ENCODE peak calls at places on chromosomes 13 and 19, in eight cellular contexts. One of them, this sample, is unnamed.

GRCh38 chr19:3798137-3798536 is 12.0 kb upstream of the MATK start:
- DNase-seq in HepG2: no peak
- DNase-seq in GM12878: no peak
- DNase-seq in endothelial cell of umbilical vein: no peak
- DNase-seq in GM23338: no peak
- DNase-seq in K562: no peak
- DNase-seq in H1: no peak
- DNase-seq in SK-N-SH: no peak
- DNase-seq in this sample: no peak

GRCh38 chr13:24087611-24088235 is 72.8 kb upstream of the SPATA13 start:
- DNase-seq in GM23338: no peak
- DNase-seq in SK-N-SH: no peak
- DNase-seq in H1: no peak
- DNase-seq in K562: no peak
- DNase-seq in GM12878: no peak
- DNase-seq in endothelial cell of umbilical vein: no peak
- DNase-seq in HepG2: peak; percentile 43
- DNase-seq in this sample: no peak

GRCh38 chr13:21638319-21639282 is 32.3 kb upstream of the FGF9 start:
- DNase-seq in SK-N-SH: peak; percentile 29
- DNase-seq in GM23338: peak; percentile 49
- DNase-seq in endothelial cell of umbilical vein: peak; percentile 28
- DNase-seq in HepG2: no peak
- DNase-seq in K562: peak; percentile 20
- DNase-seq in H1: no peak
- DNase-seq in GM12878: no peak
- DNase-seq in this sample: no peak

GRCh38 chr19:11239377-11240000 is at the start of gene ANGPTL8:
- DNase-seq in K562: no peak
- DNase-seq in endothelial cell of umbilical vein: no peak
- DNase-seq in H1: no peak
- DNase-seq in GM12878: no peak
- DNase-seq in GM23338: no peak
- DNase-seq in SK-N-SH: no peak
- DNase-seq in HepG2: peak; percentile 87
- DNase-seq in this sample: no peak

GRCh38 chr13:60431108-60431700 is 34.2 kb downstream of the TDRD3 start:
- DNase-seq in GM23338: peak; percentile 82
- DNase-seq in HepG2: peak; percentile 47
- DNase-seq in GM12878: peak; percentile 61
- DNase-seq in H1: no peak
- DNase-seq in endothelial cell of umbilical vein: peak; percentile 80
- DNase-seq in K562: peak; percentile 18
- DNase-seq in SK-N-SH: peak; percentile 36
- DNase-seq in this sample: peak; percentile 46

GRCh38 chr19:9793051-9793591 is 24.6 kb upstream of the ZNF846 start:
- DNase-seq in HepG2: no peak
- DNase-seq in H1: no peak
- DNase-seq in K562: peak; percentile 23
- DNase-seq in GM12878: no peak
- DNase-seq in SK-N-SH: no peak
- DNase-seq in endothelial cell of umbilical vein: no peak
- DNase-seq in GM23338: peak; percentile 75
- DNase-seq in this sample: no peak

GRCh38 chr19:32041681-32042292 is 303.6 kb upstream of the ZNF507 start:
- DNase-seq in SK-N-SH: peak; percentile 72
- DNase-seq in K562: peak; percentile 59
- DNase-seq in H1: no peak
- DNase-seq in GM12878: no peak
- DNase-seq in HepG2: peak; percentile 16
- DNase-seq in GM23338: peak; percentile 74
- DNase-seq in endothelial cell of umbilical vein: no peak
- DNase-seq in this sample: no peak

GRCh38 chr19:48752511-48753365 is at the start of gene FUT1:
- DNase-seq in H1: peak; percentile 61
- DNase-seq in K562: peak; percentile 40
- DNase-seq in SK-N-SH: peak; percentile 82
- DNase-seq in GM12878: no peak
- DNase-seq in GM23338: peak; percentile 98
- DNase-seq in HepG2: no peak
- DNase-seq in endothelial cell of umbilical vein: no peak
- DNase-seq in this sample: peak; percentile 89

GRCh38 chr19:17348700-17349099 is 11.3 kb downstream of the GTPBP3 start:
- DNase-seq in HepG2: peak; percentile 42
- DNase-seq in GM23338: peak; percentile 77
- DNase-seq in endothelial cell of umbilical vein: peak; percentile 92
- DNase-seq in K562: no peak
- DNase-seq in H1: peak; percentile 75
- DNase-seq in GM12878: no peak
- DNase-seq in SK-N-SH: peak; percentile 86
- DNase-seq in this sample: no peak

GRCh38 chr19:4802711-4803110 is 11.2 kb downstream of the FEM1A start:
- DNase-seq in endothelial cell of umbilical vein: no peak
- DNase-seq in GM12878: no peak
- DNase-seq in K562: no peak
- DNase-seq in GM23338: no peak
- DNase-seq in HepG2: no peak
- DNase-seq in H1: no peak
- DNase-seq in SK-N-SH: no peak
- DNase-seq in this sample: no peak

GRCh38 chr19:4806384-4806783 is 14.8 kb downstream of the FEM1A start:
- DNase-seq in GM23338: no peak
- DNase-seq in K562: no peak
- DNase-seq in HepG2: no peak
- DNase-seq in H1: no peak
- DNase-seq in GM12878: no peak
- DNase-seq in SK-N-SH: no peak
- DNase-seq in endothelial cell of umbilical vein: no peak
- DNase-seq in this sample: no peak

GRCh38 chr19:4811328-4812131 is 20.0 kb downstream of the TICAM1 start:
- DNase-seq in GM12878: no peak
- DNase-seq in HepG2: peak; percentile 63
- DNase-seq in GM23338: peak; percentile 75
- DNase-seq in H1: no peak
- DNase-seq in endothelial cell of umbilical vein: peak; percentile 68
- DNase-seq in K562: peak; percentile 75
- DNase-seq in SK-N-SH: peak; percentile 82
- DNase-seq in this sample: peak; percentile 58

GRCh38 chr19:4803736-4804695 is 12.5 kb downstream of the FEM1A start:
- DNase-seq in endothelial cell of umbilical vein: peak; percentile 56
- DNase-seq in SK-N-SH: peak; percentile 90
- DNase-seq in HepG2: peak; percentile 66
- DNase-seq in K562: peak; percentile 81
- DNase-seq in GM12878: no peak
- DNase-seq in GM23338: peak; percentile 95
- DNase-seq in H1: peak; percentile 57
- DNase-seq in this sample: peak; percentile 41

GRCh38 chr19:4807188-4807587 is 15.7 kb downstream of the FEM1A start:
- DNase-seq in endothelial cell of umbilical vein: no peak
- DNase-seq in K562: no peak
- DNase-seq in SK-N-SH: no peak
- DNase-seq in GM23338: no peak
- DNase-seq in HepG2: no peak
- DNase-seq in H1: no peak
- DNase-seq in GM12878: no peak
- DNase-seq in this sample: no peak
- H3K4me2 ChIP-seq in endothelial cell of umbilical vein: no peak overlapping the region
- H3K4me2 ChIP-seq in K562: no peak overlapping the region
- H3K4me2 ChIP-seq in SK-N-SH: no peak overlapping the region
- H3K4me2 ChIP-seq in GM23338: no peak overlapping the region
- H3K4me2 ChIP-seq in HepG2: peak overlapping the region; percentile 45
- H3K4me2 ChIP-seq in H1: no peak overlapping the region
- H3K4me2 ChIP-seq in GM12878: no peak overlapping the region
- H3K4me2 ChIP-seq in this sample: no peak overlapping the region

DNA sequence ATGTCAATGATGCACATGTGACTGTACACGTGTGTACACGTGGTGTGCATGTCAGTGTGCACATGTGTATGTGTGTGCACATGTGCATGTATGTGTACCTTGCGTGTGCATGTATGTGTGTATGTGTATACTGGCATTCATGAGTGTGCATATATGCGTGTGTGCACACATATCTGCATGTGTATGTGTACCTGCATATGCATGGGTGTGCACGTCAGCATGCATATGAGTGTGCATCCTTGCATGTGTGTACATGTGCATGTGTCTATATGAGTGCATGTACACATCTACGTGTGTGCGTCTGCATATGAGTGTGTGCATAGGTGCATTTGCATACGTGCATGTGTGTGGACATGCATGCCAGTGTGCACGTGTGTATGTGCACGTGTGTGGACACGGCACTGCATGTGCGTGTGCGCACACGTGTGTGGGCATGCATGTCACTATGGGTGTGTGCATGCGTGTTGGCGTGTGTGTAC is 48.5 kb downstream of the GADD45B start:
- DNase-seq in HepG2: no peak
- DNase-seq in K562: no peak
- DNase-seq in endothelial cell of umbilical vein: no peak
- DNase-seq in H1: no peak
- DNase-seq in GM12878: no peak
- DNase-seq in GM23338: no peak
- DNase-seq in SK-N-SH: no peak
- DNase-seq in this sample: no peak
- TF ChIP-seq POLR2AphosphoS5 in HepG2: no peak
- TF ChIP-seq POLR2AphosphoS5 in K562: no peak
- TF ChIP-seq POLR2AphosphoS5 in endothelial cell of umbilical vein: no peak
- TF ChIP-seq POLR2AphosphoS5 in H1: no peak
- TF ChIP-seq POLR2AphosphoS5 in GM12878: no peak
- TF ChIP-seq POLR2AphosphoS5 in GM23338: no peak
- TF ChIP-seq POLR2AphosphoS5 in SK-N-SH: no peak
- TF ChIP-seq POLR2AphosphoS5 in this sample: no peak

GRCh38 chr19:53536223-53536543 is 1.8 kb upstream of the ZNF331 start:
- DNase-seq in K562: no peak
- DNase-seq in H1: no peak
- DNase-seq in SK-N-SH: no peak
- DNase-seq in HepG2: no peak
- DNase-seq in endothelial cell of umbilical vein: no peak
- DNase-seq in GM23338: no peak
- DNase-seq in GM12878: no peak
- DNase-seq in this sample: no peak
- H3K4me2 ChIP-seq in K562: no peak overlapping the region
- H3K4me2 ChIP-seq in H1: no peak overlapping the region
- H3K4me2 ChIP-seq in SK-N-SH: no peak overlapping the region
- H3K4me2 ChIP-seq in HepG2: peak overlapping the region; percentile 61
- H3K4me2 ChIP-seq in endothelial cell of umbilical vein: no peak overlapping the region
- H3K4me2 ChIP-seq in GM23338: no peak overlapping the region
- H3K4me2 ChIP-seq in GM12878: no peak overlapping the region
- H3K4me2 ChIP-seq in this sample: no peak overlapping the region

DNA sequence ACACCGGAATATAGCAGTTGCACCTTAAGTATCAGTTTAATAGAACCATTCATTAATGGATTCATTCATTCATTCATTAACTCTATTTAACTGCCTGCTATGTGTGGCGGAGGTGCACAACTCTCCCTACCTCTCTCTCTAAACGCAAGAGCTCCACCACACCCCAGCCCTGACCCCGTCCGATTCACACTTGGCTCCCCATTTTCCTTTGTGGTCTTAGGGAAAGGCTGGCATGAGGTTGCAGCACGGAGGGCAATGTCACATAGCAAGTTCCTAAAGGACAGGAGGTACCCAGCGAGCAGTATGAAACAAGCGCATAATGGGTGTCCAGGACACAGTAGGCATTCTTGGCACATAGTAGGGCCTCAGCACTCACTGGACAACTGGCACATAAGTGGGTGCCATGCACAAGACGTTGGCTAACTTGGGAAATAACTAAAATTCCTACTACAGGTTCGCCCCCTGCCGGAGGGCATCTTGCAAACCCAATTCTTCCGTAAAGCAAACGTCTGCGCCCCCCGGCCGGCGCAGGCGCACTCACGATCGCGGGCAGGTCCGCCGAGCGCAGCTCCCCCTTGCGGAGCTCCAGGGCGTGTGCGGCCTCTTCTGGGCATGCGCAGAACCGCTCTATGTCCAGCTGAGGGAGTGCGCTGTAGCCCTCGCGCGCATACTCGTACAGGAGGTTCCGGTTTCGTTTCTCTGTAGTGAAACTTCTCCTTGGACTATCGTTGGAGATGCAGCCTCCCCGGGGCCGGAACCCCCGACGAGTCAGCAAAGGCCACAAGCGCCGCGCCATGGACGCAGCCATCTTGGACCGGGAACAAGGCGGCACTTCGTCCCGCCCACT is at the start of gene SARS2:
- DNase-seq in SK-N-SH: peak; percentile 98
- DNase-seq in GM12878: peak; percentile 79
- DNase-seq in GM23338: peak; percentile 97
- DNase-seq in HepG2: peak; percentile 89
- DNase-seq in H1: peak; percentile 95
- DNase-seq in K562: peak; percentile 97
- DNase-seq in endothelial cell of umbilical vein: peak; percentile 95
- DNase-seq in this sample: peak; percentile 89
- TF ChIP-seq POLR2AphosphoS5 in SK-N-SH: peak; percentile 90
- TF ChIP-seq POLR2AphosphoS5 in GM12878: no peak
- TF ChIP-seq POLR2AphosphoS5 in GM23338: peak; percentile 86
- TF ChIP-seq POLR2AphosphoS5 in HepG2: no peak
- TF ChIP-seq POLR2AphosphoS5 in H1: peak; percentile 97
- TF ChIP-seq POLR2AphosphoS5 in K562: peak; percentile 88
- TF ChIP-seq POLR2AphosphoS5 in endothelial cell of umbilical vein: peak; percentile 86
- TF ChIP-seq POLR2AphosphoS5 in this sample: no peak

GRCh38 chr13:74040200-74040599 is 94.0 kb downstream of the KLF12 start:
- DNase-seq in GM12878: no peak
- DNase-seq in H1: peak; percentile 58
- DNase-seq in GM23338: peak; percentile 91
- DNase-seq in endothelial cell of umbilical vein: peak; percentile 18
- DNase-seq in K562: peak; percentile 12
- DNase-seq in SK-N-SH: peak; percentile 55
- DNase-seq in HepG2: peak; percentile 49
- DNase-seq in this sample: peak; percentile 49
- H3K4me2 ChIP-seq in GM12878: no peak overlapping the region
- H3K4me2 ChIP-seq in H1: no peak overlapping the region
- H3K4me2 ChIP-seq in GM23338: no peak overlapping the region
- H3K4me2 ChIP-seq in endothelial cell of umbilical vein: no peak overlapping the region
- H3K4me2 ChIP-seq in K562: no peak overlapping the region
- H3K4me2 ChIP-seq in SK-N-SH: no peak overlapping the region
- H3K4me2 ChIP-seq in HepG2: no peak overlapping the region
- H3K4me2 ChIP-seq in this sample: no peak overlapping the region

GRCh38 chr19:45527731-45528130 is 20.5 kb downstream of the VASP start:
- DNase-seq in K562: peak; percentile 21
- DNase-seq in GM23338: peak; percentile 64
- DNase-seq in H1: no peak
- DNase-seq in SK-N-SH: no peak
- DNase-seq in HepG2: no peak
- DNase-seq in GM12878: no peak
- DNase-seq in endothelial cell of umbilical vein: no peak
- DNase-seq in this sample: no peak

GRCh38 chr19:45526971-45527370 is 19.7 kb downstream of the VASP start:
- DNase-seq in SK-N-SH: no peak
- DNase-seq in H1: no peak
- DNase-seq in endothelial cell of umbilical vein: no peak
- DNase-seq in GM23338: no peak
- DNase-seq in HepG2: no peak
- DNase-seq in K562: no peak
- DNase-seq in GM12878: no peak
- DNase-seq in this sample: no peak

GRCh38 chr19:45526143-45526542 is 18.9 kb downstream of the VASP start:
- DNase-seq in endothelial cell of umbilical vein: peak; percentile 57
- DNase-seq in K562: peak; percentile 89
- DNase-seq in SK-N-SH: peak; percentile 91
- DNase-seq in GM12878: no peak
- DNase-seq in H1: peak; percentile 61
- DNase-seq in HepG2: peak; percentile 78
- DNase-seq in GM23338: peak; percentile 97
- DNase-seq in this sample: no peak

GRCh38 chr19:45528744-45529453 is 21.6 kb downstream of the VASP start:
- DNase-seq in SK-N-SH: no peak
- DNase-seq in GM23338: peak; percentile 97
- DNase-seq in K562: peak; percentile 81
- DNase-seq in HepG2: no peak
- DNase-seq in GM12878: no peak
- DNase-seq in endothelial cell of umbilical vein: no peak
- DNase-seq in H1: peak; percentile 87
- DNase-seq in this sample: no peak

GRCh38 chr19:45528149-45528743 is 21.0 kb downstream of the VASP start:
- DNase-seq in endothelial cell of umbilical vein: no peak
- DNase-seq in GM12878: no peak
- DNase-seq in SK-N-SH: no peak
- DNase-seq in H1: peak; percentile 50
- DNase-seq in GM23338: peak; percentile 85
- DNase-seq in K562: peak; percentile 44
- DNase-seq in HepG2: no peak
- DNase-seq in this sample: no peak
- TF ChIP-seq POLR2AphosphoS5 in endothelial cell of umbilical vein: peak; percentile 36
- TF ChIP-seq POLR2AphosphoS5 in GM12878: peak; percentile 67
- TF ChIP-seq POLR2AphosphoS5 in SK-N-SH: no peak
- TF ChIP-seq POLR2AphosphoS5 in H1: peak; percentile 40
- TF ChIP-seq POLR2AphosphoS5 in GM23338: peak; percentile 35
- TF ChIP-seq POLR2AphosphoS5 in K562: peak; percentile 27
- TF ChIP-seq POLR2AphosphoS5 in HepG2: no peak
- TF ChIP-seq POLR2AphosphoS5 in this sample: no peak